ENCODE peak calls at places on chromosomes 11 and 22, in seven cellular contexts. One of them, this sample, is unnamed.

GRCh38 chr22:48581821-48582469 is 1245.7 kb downstream of the BRD1 start:
- DNase-seq in non-pigmented ciliary epithelial cell: no peak
- DNase-seq in stimulated activated CD8-positive, alpha-beta memory T cell treated with anti-CD3 and anti-CD28 coated beads, Interleukin-2, amount 100 ng/mL, for 48 hours: no peak
- DNase-seq in lung: no peak
- DNase-seq in kidney epithelial cell: no peak
- DNase-seq in stimulated activated CD4-positive, alpha-beta T cell treated with anti-CD3 and anti-CD28 coated beads, TNF-alpha, amount 100 ng/mL, for 48 hours: no peak
- DNase-seq in neural progenitor cell: peak; percentile 47
- DNase-seq in this sample: no peak

GRCh38 chr11:64809781-64810241 is 540 bp downstream of the MEN1 start:
- DNase-seq in kidney epithelial cell: no peak
- DNase-seq in stimulated activated CD4-positive, alpha-beta T cell treated with anti-CD3 and anti-CD28 coated beads, TNF-alpha, amount 100 ng/mL, for 48 hours: no peak
- DNase-seq in neural progenitor cell: peak; percentile 71
- DNase-seq in lung: peak; percentile 36
- DNase-seq in stimulated activated CD8-positive, alpha-beta memory T cell treated with anti-CD3 and anti-CD28 coated beads, Interleukin-2, amount 100 ng/mL, for 48 hours: no peak
- DNase-seq in non-pigmented ciliary epithelial cell: no peak
- DNase-seq in this sample: no peak

GRCh38 chr22:44584256-44584902 is 86.3 kb upstream of the RTL6 start:
- DNase-seq in lung: no peak
- DNase-seq in non-pigmented ciliary epithelial cell: no peak
- DNase-seq in stimulated activated CD4-positive, alpha-beta T cell treated with anti-CD3 and anti-CD28 coated beads, TNF-alpha, amount 100 ng/mL, for 48 hours: no peak
- DNase-seq in neural progenitor cell: no peak
- DNase-seq in kidney epithelial cell: no peak
- DNase-seq in stimulated activated CD8-positive, alpha-beta memory T cell treated with anti-CD3 and anti-CD28 coated beads, Interleukin-2, amount 100 ng/mL, for 48 hours: no peak
- DNase-seq in this sample: no peak

GRCh38 chr11:119445850-119446249 is 22.9 kb upstream of the THY1 start:
- DNase-seq in neural progenitor cell: no peak
- DNase-seq in non-pigmented ciliary epithelial cell: no peak
- DNase-seq in stimulated activated CD4-positive, alpha-beta T cell treated with anti-CD3 and anti-CD28 coated beads, TNF-alpha, amount 100 ng/mL, for 48 hours: no peak
- DNase-seq in stimulated activated CD8-positive, alpha-beta memory T cell treated with anti-CD3 and anti-CD28 coated beads, Interleukin-2, amount 100 ng/mL, for 48 hours: no peak
- DNase-seq in kidney epithelial cell: no peak
- DNase-seq in lung: no peak
- DNase-seq in this sample: no peak

GRCh38 chr22:17753401-17753989 is 20.8 kb downstream of the BID start:
- DNase-seq in non-pigmented ciliary epithelial cell: no peak
- DNase-seq in kidney epithelial cell: no peak
- DNase-seq in neural progenitor cell: no peak
- DNase-seq in lung: no peak
- DNase-seq in stimulated activated CD8-positive, alpha-beta memory T cell treated with anti-CD3 and anti-CD28 coated beads, Interleukin-2, amount 100 ng/mL, for 48 hours: no peak
- DNase-seq in stimulated activated CD4-positive, alpha-beta T cell treated with anti-CD3 and anti-CD28 coated beads, TNF-alpha, amount 100 ng/mL, for 48 hours: no peak
- DNase-seq in this sample: no peak

GRCh38 chr11:10544491-10545470 is 3.8 kb upstream of the RNF141 start:
- DNase-seq in stimulated activated CD8-positive, alpha-beta memory T cell treated with anti-CD3 and anti-CD28 coated beads, Interleukin-2, amount 100 ng/mL, for 48 hours: no peak
- DNase-seq in non-pigmented ciliary epithelial cell: no peak
- DNase-seq in lung: no peak
- DNase-seq in kidney epithelial cell: no peak
- DNase-seq in stimulated activated CD4-positive, alpha-beta T cell treated with anti-CD3 and anti-CD28 coated beads, TNF-alpha, amount 100 ng/mL, for 48 hours: no peak
- DNase-seq in neural progenitor cell: no peak
- DNase-seq in this sample: no peak

GRCh38 chr11:107719557-107720304 is 7.9 kb upstream of the SLN start:
- DNase-seq in stimulated activated CD4-positive, alpha-beta T cell treated with anti-CD3 and anti-CD28 coated beads, TNF-alpha, amount 100 ng/mL, for 48 hours: no peak
- DNase-seq in kidney epithelial cell: no peak
- DNase-seq in neural progenitor cell: no peak
- DNase-seq in stimulated activated CD8-positive, alpha-beta memory T cell treated with anti-CD3 and anti-CD28 coated beads, Interleukin-2, amount 100 ng/mL, for 48 hours: no peak
- DNase-seq in non-pigmented ciliary epithelial cell: no peak
- DNase-seq in lung: no peak
- DNase-seq in this sample: no peak

GRCh38 chr11:6397636-6398035 is 7.4 kb downstream of the SMPD1 start:
- DNase-seq in lung: peak; percentile 54
- DNase-seq in non-pigmented ciliary epithelial cell: no peak
- DNase-seq in stimulated activated CD4-positive, alpha-beta T cell treated with anti-CD3 and anti-CD28 coated beads, TNF-alpha, amount 100 ng/mL, for 48 hours: no peak
- DNase-seq in stimulated activated CD8-positive, alpha-beta memory T cell treated with anti-CD3 and anti-CD28 coated beads, Interleukin-2, amount 100 ng/mL, for 48 hours: no peak
- DNase-seq in neural progenitor cell: no peak
- DNase-seq in kidney epithelial cell: no peak
- DNase-seq in this sample: no peak

GRCh38 chr11:129412501-129412900 is 36.9 kb downstream of the BARX2 start:
- DNase-seq in non-pigmented ciliary epithelial cell: no peak
- DNase-seq in stimulated activated CD8-positive, alpha-beta memory T cell treated with anti-CD3 and anti-CD28 coated beads, Interleukin-2, amount 100 ng/mL, for 48 hours: no peak
- DNase-seq in stimulated activated CD4-positive, alpha-beta T cell treated with anti-CD3 and anti-CD28 coated beads, TNF-alpha, amount 100 ng/mL, for 48 hours: no peak
- DNase-seq in lung: no peak
- DNase-seq in kidney epithelial cell: no peak
- DNase-seq in neural progenitor cell: no peak
- DNase-seq in this sample: no peak

GRCh38 chr11:43962383-43962969 is 20.0 kb downstream of the C11orf96 start:
- DNase-seq in non-pigmented ciliary epithelial cell: no peak
- DNase-seq in kidney epithelial cell: no peak
- DNase-seq in stimulated activated CD8-positive, alpha-beta memory T cell treated with anti-CD3 and anti-CD28 coated beads, Interleukin-2, amount 100 ng/mL, for 48 hours: no peak
- DNase-seq in lung: no peak
- DNase-seq in stimulated activated CD4-positive, alpha-beta T cell treated with anti-CD3 and anti-CD28 coated beads, TNF-alpha, amount 100 ng/mL, for 48 hours: no peak
- DNase-seq in neural progenitor cell: peak; percentile 49
- DNase-seq in this sample: no peak

GRCh38 chr11:61699737-61700160 is 19.6 kb downstream of the DAGLA start:
- DNase-seq in neural progenitor cell: no peak
- DNase-seq in non-pigmented ciliary epithelial cell: no peak
- DNase-seq in stimulated activated CD4-positive, alpha-beta T cell treated with anti-CD3 and anti-CD28 coated beads, TNF-alpha, amount 100 ng/mL, for 48 hours: no peak
- DNase-seq in kidney epithelial cell: no peak
- DNase-seq in lung: no peak
- DNase-seq in stimulated activated CD8-positive, alpha-beta memory T cell treated with anti-CD3 and anti-CD28 coated beads, Interleukin-2, amount 100 ng/mL, for 48 hours: no peak
- DNase-seq in this sample: no peak

GRCh38 chr11:130124096-130124495 is 35.5 kb upstream of the ST14 start:
- DNase-seq in stimulated activated CD4-positive, alpha-beta T cell treated with anti-CD3 and anti-CD28 coated beads, TNF-alpha, amount 100 ng/mL, for 48 hours: no peak
- DNase-seq in stimulated activated CD8-positive, alpha-beta memory T cell treated with anti-CD3 and anti-CD28 coated beads, Interleukin-2, amount 100 ng/mL, for 48 hours: no peak
- DNase-seq in non-pigmented ciliary epithelial cell: peak; percentile 70
- DNase-seq in kidney epithelial cell: peak; percentile 61
- DNase-seq in lung: peak; percentile 90
- DNase-seq in neural progenitor cell: no peak
- DNase-seq in this sample: peak; percentile 38

GRCh38 chr11:114501901-114502300 is 57.8 kb downstream of the NXPE1 start:
- DNase-seq in kidney epithelial cell: no peak
- DNase-seq in stimulated activated CD4-positive, alpha-beta T cell treated with anti-CD3 and anti-CD28 coated beads, TNF-alpha, amount 100 ng/mL, for 48 hours: no peak
- DNase-seq in stimulated activated CD8-positive, alpha-beta memory T cell treated with anti-CD3 and anti-CD28 coated beads, Interleukin-2, amount 100 ng/mL, for 48 hours: no peak
- DNase-seq in non-pigmented ciliary epithelial cell: no peak
- DNase-seq in lung: no peak
- DNase-seq in neural progenitor cell: no peak
- DNase-seq in this sample: no peak

GRCh38 chr11:119205080-119205479 is 1.1 kb upstream of the CBL start:
- DNase-seq in stimulated activated CD8-positive, alpha-beta memory T cell treated with anti-CD3 and anti-CD28 coated beads, Interleukin-2, amount 100 ng/mL, for 48 hours: no peak
- DNase-seq in kidney epithelial cell: no peak
- DNase-seq in lung: no peak
- DNase-seq in non-pigmented ciliary epithelial cell: no peak
- DNase-seq in stimulated activated CD4-positive, alpha-beta T cell treated with anti-CD3 and anti-CD28 coated beads, TNF-alpha, amount 100 ng/mL, for 48 hours: no peak
- DNase-seq in neural progenitor cell: no peak
- DNase-seq in this sample: no peak

GRCh38 chr11:92969634-92970347 is at the start of gene MTNR1B:
- DNase-seq in non-pigmented ciliary epithelial cell: no peak
- DNase-seq in kidney epithelial cell: no peak
- DNase-seq in stimulated activated CD8-positive, alpha-beta memory T cell treated with anti-CD3 and anti-CD28 coated beads, Interleukin-2, amount 100 ng/mL, for 48 hours: no peak
- DNase-seq in stimulated activated CD4-positive, alpha-beta T cell treated with anti-CD3 and anti-CD28 coated beads, TNF-alpha, amount 100 ng/mL, for 48 hours: no peak
- DNase-seq in lung: no peak
- DNase-seq in neural progenitor cell: peak; percentile 39
- DNase-seq in this sample: no peak

GRCh38 chr11:32892355-32893090 is at the start of gene QSER1:
- DNase-seq in stimulated activated CD4-positive, alpha-beta T cell treated with anti-CD3 and anti-CD28 coated beads, TNF-alpha, amount 100 ng/mL, for 48 hours: peak; percentile 46
- DNase-seq in lung: peak; percentile 68
- DNase-seq in non-pigmented ciliary epithelial cell: no peak
- DNase-seq in stimulated activated CD8-positive, alpha-beta memory T cell treated with anti-CD3 and anti-CD28 coated beads, Interleukin-2, amount 100 ng/mL, for 48 hours: peak; percentile 61
- DNase-seq in neural progenitor cell: peak; percentile 88
- DNase-seq in kidney epithelial cell: no peak
- DNase-seq in this sample: no peak

GRCh38 chr11:93986716-93987115 is 34.4 kb upstream of the HEPHL1 start:
- DNase-seq in non-pigmented ciliary epithelial cell: no peak
- DNase-seq in stimulated activated CD8-positive, alpha-beta memory T cell treated with anti-CD3 and anti-CD28 coated beads, Interleukin-2, amount 100 ng/mL, for 48 hours: no peak
- DNase-seq in kidney epithelial cell: peak; percentile 25
- DNase-seq in neural progenitor cell: no peak
- DNase-seq in lung: no peak
- DNase-seq in stimulated activated CD4-positive, alpha-beta T cell treated with anti-CD3 and anti-CD28 coated beads, TNF-alpha, amount 100 ng/mL, for 48 hours: no peak
- DNase-seq in this sample: peak; percentile 76

GRCh38 chr11:62879554-62879953 is 1.1 kb upstream of the SLC3A2 start:
- DNase-seq in neural progenitor cell: no peak
- DNase-seq in stimulated activated CD8-positive, alpha-beta memory T cell treated with anti-CD3 and anti-CD28 coated beads, Interleukin-2, amount 100 ng/mL, for 48 hours: no peak
- DNase-seq in stimulated activated CD4-positive, alpha-beta T cell treated with anti-CD3 and anti-CD28 coated beads, TNF-alpha, amount 100 ng/mL, for 48 hours: no peak
- DNase-seq in lung: peak; percentile 32
- DNase-seq in non-pigmented ciliary epithelial cell: no peak
- DNase-seq in kidney epithelial cell: no peak
- DNase-seq in this sample: no peak

GRCh38 chr22:44026630-44027511 is 2.8 kb downstream of the PARVB start:
- DNase-seq in kidney epithelial cell: no peak
- DNase-seq in non-pigmented ciliary epithelial cell: no peak
- DNase-seq in stimulated activated CD8-positive, alpha-beta memory T cell treated with anti-CD3 and anti-CD28 coated beads, Interleukin-2, amount 100 ng/mL, for 48 hours: peak; percentile 55
- DNase-seq in stimulated activated CD4-positive, alpha-beta T cell treated with anti-CD3 and anti-CD28 coated beads, TNF-alpha, amount 100 ng/mL, for 48 hours: peak; percentile 54
- DNase-seq in lung: peak; percentile 75
- DNase-seq in neural progenitor cell: no peak
- DNase-seq in this sample: no peak